ENCODE peak calls at places on chromosomes 13 and 19, in ten cellular contexts. I is adrenal gland, W is ovary, O is A549, V is K562, D is breast epithelium, P is transverse colon, X is IMR-90, G is gastrocnemius medialis, J is suprapubic skin. K is an unnamed sample.

GRCh38 chr19:17021793-17022590 is 4.6 kb downstream of the CPAMD8 start:
- DNase-seq in G (no peak), J (no peak), O (no peak), X (peak; percentile 26), D (no peak), I (peak; percentile 25), V (no peak), W (no peak), P (no peak), K (no peak)

GRCh38 chr13:33446821-33447481 is 161.4 kb upstream of the STARD13 start:
- DNase-seq in O (no peak), J (no peak), P (no peak), I (no peak), V (no peak), D (peak; percentile 61), G (no peak), W (no peak), X (no peak), K (no peak)

GRCh38 chr19:17001603-17002183 is 24.9 kb downstream of the CPAMD8 start:
- DNase-seq in W (no peak), V (peak; percentile 46), D (no peak), I (no peak), J (no peak), X (no peak), G (no peak), P (no peak), O (no peak), K (no peak)

GRCh38 chr13:27450921-27451461 is 627 bp upstream of the MTIF3 start:
- DNase-seq in O (no peak), V (peak; percentile 10), X (peak; percentile 47), J (peak; percentile 85), P (peak; percentile 49), D (peak; percentile 58), W (peak; percentile 51), G (no peak), I (peak; percentile 34), K (no peak)

GRCh38 chr19:6125571-6125989 is 9.9 kb upstream of the ACSBG2 start:
- DNase-seq in V (peak; percentile 77), W (peak; percentile 53), J (no peak), G (peak; percentile 16), X (peak; percentile 77), O (no peak), I (peak; percentile 65), P (peak; percentile 71), D (no peak), K (peak; percentile 40)

GRCh38 chr13:101529419-101529818 is 76.9 kb downstream of the ITGBL1 start:
- DNase-seq in D (no peak), X (peak; percentile 90), J (no peak), W (no peak), I (no peak), V (no peak), P (no peak), O (no peak), G (peak; percentile 37), K (no peak)

GRCh38 chr19:17424743-17425365 is 5.0 kb downstream of the MVB12A start:
- DNase-seq in G (no peak), X (peak; percentile 23), J (no peak), V (peak; percentile 96), I (peak; percentile 64), W (peak; percentile 65), D (no peak), P (no peak), O (no peak), K (no peak)

GRCh38 chr13:89432997-89433396 is 1761.8 kb downstream of the SLITRK5 start:
- DNase-seq in W (no peak), V (no peak), X (no peak), P (no peak), D (no peak), J (no peak), I (no peak), O (no peak), G (no peak), K (no peak)

GRCh38 chr19:51688665-51689571 is 4.2 kb upstream of the SPACA6 start:
- DNase-seq in X (peak; percentile 95), G (peak; percentile 72), V (peak; percentile 79), I (peak; percentile 95), D (peak; percentile 90), O (peak; percentile 71), J (peak; percentile 92), P (peak; percentile 82), W (peak; percentile 95), K (no peak)

GRCh38 chr19:51690359-51691121 is 2.6 kb upstream of the SPACA6 start:
- DNase-seq in P (peak; percentile 59), J (no peak), O (peak; percentile 91), X (peak; percentile 68), D (peak; percentile 75), I (peak; percentile 67), G (no peak), V (peak; percentile 86), W (peak; percentile 85), K (no peak)

GRCh38 chr19:51689751-51690358 is 3.3 kb upstream of the SPACA6 start:
- DNase-seq in J (no peak), I (peak; percentile 73), X (no peak), O (peak; percentile 57), G (no peak), P (peak; percentile 28), W (peak; percentile 77), D (no peak), V (peak; percentile 43), K (no peak)

GRCh38 chr19:51686171-51686570 is 7.0 kb upstream of the SPACA6 start:
- DNase-seq in D (no peak), P (no peak), W (no peak), I (no peak), G (no peak), J (no peak), V (no peak), X (no peak), O (no peak), K (no peak)

GRCh38 chr19:51687791-51688664 is 5.1 kb upstream of the SPACA6 start:
- DNase-seq in J (no peak), D (no peak), I (peak; percentile 86), X (peak; percentile 44), P (peak; percentile 48), V (peak; percentile 47), O (peak; percentile 68), G (no peak), W (peak; percentile 71), K (no peak)
- TF ChIP-seq POLR2A in J (no peak), D (no peak), I (peak; percentile 50), X (no peak), P (no peak), V (no peak), O (peak; percentile 41), G (no peak), W (no peak), K (no peak)

GRCh38 chr19:1849132-1849474 is 820 bp upstream of the REXO1 start:
- DNase-seq in X (no peak), I (no peak), G (no peak), J (no peak), V (no peak), P (no peak), D (no peak), O (no peak), W (no peak), K (no peak)

GRCh38 chr19:1849999-1850398 is 1.7 kb upstream of the REXO1 start:
- DNase-seq in W (no peak), D (no peak), J (no peak), I (no peak), V (no peak), X (no peak), G (no peak), P (no peak), O (no peak), K (no peak)

GRCh38 chr19:1847348-1847683 is 967 bp downstream of the REXO1 start:
- DNase-seq in I (no peak), G (no peak), O (no peak), X (no peak), W (no peak), P (no peak), D (no peak), V (no peak), J (no peak), K (no peak)

GRCh38 chr19:1847684-1848398 is 442 bp downstream of the REXO1 start:
- DNase-seq in G (no peak), O (no peak), V (peak; percentile 62), X (peak; percentile 40), W (no peak), P (peak; percentile 61), I (peak; percentile 75), D (no peak), J (no peak), K (no peak)

GRCh38 chr19:1848399-1849131 is at the start of gene REXO1:
- DNase-seq in V (peak; percentile 90), X (peak; percentile 87), D (peak; percentile 98), W (peak; percentile 95), G (peak; percentile 85), O (peak; percentile 52), J (peak; percentile 98), I (peak; percentile 96), P (peak; percentile 98), K (peak; percentile 72)
- TF ChIP-seq POLR2A in V (peak; percentile 74), X (peak; percentile 89), D (no peak), W (peak; percentile 48), G (peak; percentile 85), O (peak; percentile 29), J (peak; percentile 80), I (peak; percentile 55), P (peak; percentile 48), K (peak; percentile 88)

DNA sequence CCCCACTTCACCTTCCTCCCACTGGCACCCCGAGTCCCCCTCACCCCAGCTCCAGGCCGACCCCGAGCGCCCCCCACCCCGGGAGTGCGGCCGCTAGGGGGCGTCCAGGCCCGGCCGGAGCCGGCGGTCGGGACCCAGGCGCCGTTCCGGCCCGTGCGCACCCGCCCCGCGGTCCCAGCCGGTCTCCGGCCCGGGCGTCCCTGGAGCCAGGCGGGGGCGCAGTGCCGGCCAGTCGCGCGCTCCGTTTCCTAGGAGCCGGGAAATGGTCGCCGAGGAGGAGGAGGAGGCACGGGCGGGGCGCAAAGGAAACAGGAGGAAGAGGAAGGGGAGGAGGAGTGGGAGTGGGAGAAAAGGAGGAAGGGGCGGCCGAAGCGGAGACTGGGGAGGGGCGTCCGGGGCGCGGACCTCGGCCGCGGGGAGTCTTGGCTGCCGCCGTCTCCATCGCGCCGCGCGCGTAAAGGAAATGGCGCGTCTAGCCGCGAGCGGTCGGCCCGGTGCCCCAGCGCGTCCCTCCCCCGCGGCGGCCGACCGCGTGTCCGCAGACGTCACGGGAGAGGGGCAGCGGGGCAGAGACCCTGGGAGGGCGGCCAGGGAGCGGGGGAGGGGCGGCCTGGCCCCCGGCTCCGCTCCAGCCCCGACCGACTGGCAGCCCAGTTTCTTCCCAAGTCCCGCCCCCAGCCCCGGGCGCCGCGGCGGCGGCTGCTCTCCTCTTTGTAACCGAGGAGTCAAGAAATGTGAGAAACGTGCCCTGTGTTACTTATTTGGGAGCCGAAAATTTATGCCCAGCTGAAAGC is 1.1 kb upstream of the KCTD15 start:
- DNase-seq in O (peak; percentile 94), G (peak; percentile 11), P (peak; percentile 82), W (peak; percentile 87), I (peak; percentile 63), X (peak; percentile 75), J (no peak), D (peak; percentile 77), V (peak; percentile 91), K (no peak)
- TF ChIP-seq POLR2A in O (peak; percentile 85), G (peak; percentile 39), P (peak; percentile 58), W (peak; percentile 66), I (no peak), X (peak; percentile 73), J (peak; percentile 15), D (no peak), V (peak; percentile 77), K (no peak)

GRCh38 chr13:91357613-91358383 is 10.3 kb downstream of the MIR17HG start:
- DNase-seq in O (no peak), J (no peak), P (no peak), V (no peak), X (no peak), W (no peak), G (no peak), D (no peak), I (no peak), K (no peak)
- TF ChIP-seq POLR2A in O (no peak), J (no peak), P (no peak), V (no peak), X (no peak), W (no peak), G (no peak), D (no peak), I (no peak), K (no peak)

GRCh38 chr19:58097783-58098681 is at the start of gene ZSCAN18:
- DNase-seq in P (peak; percentile 96), J (peak; percentile 99), D (peak; percentile 99), V (peak; percentile 89), X (peak; percentile 86), W (peak; percentile 99), I (peak; percentile 96), O (peak; percentile 61), G (peak; percentile 89), K (peak; percentile 24)
- TF ChIP-seq POLR2A in P (peak; percentile 67), J (peak; percentile 77), D (peak; percentile 85), V (no peak), X (peak; percentile 74), W (peak; percentile 90), I (peak; percentile 52), O (no peak), G (peak; percentile 35), K (no peak)